ENCODE peak calls at places on chromosomes 12 and 14, in four cellular contexts. One of them, this sample, is unnamed.

GRCh38 chr12:113135178-113136127 is at the start of gene RASAL1:
- DNase-seq in heart left ventricle: no peak
- DNase-seq in A549: peak
- DNase-seq in fibroblast of lung: no peak
- DNase-seq in this sample: no peak

GRCh38 chr12:116698131-116698495 is 39.8 kb downstream of the SPRING1 start:
- DNase-seq in fibroblast of lung: no peak
- DNase-seq in heart left ventricle: no peak
- DNase-seq in A549: no peak
- DNase-seq in this sample: no peak

GRCh38 chr14:39562175-39562574 is 129.9 kb upstream of the FBXO33 start:
- DNase-seq in heart left ventricle: no peak
- DNase-seq in A549: no peak
- DNase-seq in fibroblast of lung: no peak
- DNase-seq in this sample: no peak

GRCh38 chr12:48768147-48768546 is 20.7 kb downstream of the ADCY6 start:
- DNase-seq in A549: no peak
- DNase-seq in heart left ventricle: no peak
- DNase-seq in fibroblast of lung: no peak
- DNase-seq in this sample: no peak

GRCh38 chr14:105155681-105156413 is 12.7 kb downstream of the JAG2 start:
- DNase-seq in fibroblast of lung: no peak
- DNase-seq in heart left ventricle: peak
- DNase-seq in A549: no peak
- DNase-seq in this sample: no peak

GRCh38 chr14:88422919-88423318 is 37.5 kb downstream of the SPATA7 start:
- DNase-seq in heart left ventricle: no peak
- DNase-seq in A549: no peak
- DNase-seq in fibroblast of lung: peak
- DNase-seq in this sample: peak

GRCh38 chr14:27739657-27740156 is 1026.9 kb upstream of the FOXG1 start:
- DNase-seq in heart left ventricle: no peak
- DNase-seq in A549: no peak
- DNase-seq in fibroblast of lung: no peak
- DNase-seq in this sample: no peak

GRCh38 chr12:92553389-92553788 is 149.4 kb upstream of the PLEKHG7 start:
- DNase-seq in heart left ventricle: peak
- DNase-seq in A549: no peak
- DNase-seq in fibroblast of lung: no peak
- DNase-seq in this sample: no peak

GRCh38 chr14:98858561-98858960 is 413.4 kb downstream of the BCL11B start:
- DNase-seq in fibroblast of lung: no peak
- DNase-seq in A549: no peak
- DNase-seq in heart left ventricle: no peak
- DNase-seq in this sample: no peak

GRCh38 chr12:6369916-6370575 is 5.3 kb downstream of the SCNN1A start:
- DNase-seq in heart left ventricle: no peak
- DNase-seq in fibroblast of lung: peak
- DNase-seq in A549: peak
- DNase-seq in this sample: no peak

GRCh38 chr12:133130808-133131128 is 341 bp downstream of the ZNF10 start:
- DNase-seq in fibroblast of lung: no peak
- DNase-seq in A549: no peak
- DNase-seq in heart left ventricle: peak
- DNase-seq in this sample: no peak

GRCh38 chr14:45902241-45902640 is 649.2 kb upstream of the MIS18BP1 start:
- DNase-seq in fibroblast of lung: no peak
- DNase-seq in heart left ventricle: no peak
- DNase-seq in A549: no peak
- DNase-seq in this sample: no peak

GRCh38 chr14:95196268-95196667 is 38.9 kb upstream of the DICER1 start:
- DNase-seq in heart left ventricle: no peak
- DNase-seq in fibroblast of lung: no peak
- DNase-seq in A549: peak
- DNase-seq in this sample: no peak

GRCh38 chr12:93832126-93832525 is 155.0 kb downstream of the CRADD start:
- DNase-seq in heart left ventricle: no peak
- DNase-seq in A549: no peak
- DNase-seq in fibroblast of lung: peak
- DNase-seq in this sample: no peak

GRCh38 chr12:43848786-43849185 is 12.9 kb downstream of the TMEM117 start:
- DNase-seq in A549: peak
- DNase-seq in fibroblast of lung: no peak
- DNase-seq in heart left ventricle: no peak
- DNase-seq in this sample: no peak

GRCh38 chr14:65287264-65288131 is 125.0 kb upstream of the FUT8 start:
- DNase-seq in A549: no peak
- DNase-seq in fibroblast of lung: no peak
- DNase-seq in heart left ventricle: no peak
- DNase-seq in this sample: no peak

GRCh38 chr12:130633771-130634170 is 82.3 kb downstream of the RIMBP2 start:
- DNase-seq in fibroblast of lung: no peak
- DNase-seq in A549: no peak
- DNase-seq in heart left ventricle: no peak
- DNase-seq in this sample: no peak

GRCh38 chr12:6553051-6553868 is 2.6 kb downstream of the IFFO1 start:
- DNase-seq in A549: no peak
- DNase-seq in heart left ventricle: peak
- DNase-seq in fibroblast of lung: peak
- DNase-seq in this sample: no peak

GRCh38 chr12:96140110-96140509 is 54.1 kb upstream of the ELK3 start:
- DNase-seq in heart left ventricle: no peak
- DNase-seq in fibroblast of lung: no peak
- DNase-seq in A549: no peak
- DNase-seq in this sample: peak

GRCh38 chr12:7642876-7643309 is 22.8 kb downstream of the APOBEC1 start:
- DNase-seq in A549: peak
- DNase-seq in heart left ventricle: no peak
- DNase-seq in fibroblast of lung: peak
- DNase-seq in this sample: no peak
- TF ChIP-seq CTCF in A549: peak
- TF ChIP-seq CTCF in heart left ventricle: peak
- TF ChIP-seq CTCF in fibroblast of lung: no peak
- TF ChIP-seq CTCF in this sample: peak

GRCh38 chr14:49959822-49960408 is 67.0 kb downstream of the ARF6 start:
- DNase-seq in heart left ventricle: no peak
- DNase-seq in A549: no peak
- DNase-seq in fibroblast of lung: no peak
- DNase-seq in this sample: no peak
- TF ChIP-seq CTCF in heart left ventricle: no peak
- TF ChIP-seq CTCF in A549: no peak
- TF ChIP-seq CTCF in fibroblast of lung: no peak
- TF ChIP-seq CTCF in this sample: no peak

GRCh38 chr14:73777420-73777819 is 63.2 kb upstream of the PNMA1 start:
- DNase-seq in heart left ventricle: no peak
- DNase-seq in A549: no peak
- DNase-seq in fibroblast of lung: no peak
- DNase-seq in this sample: no peak
- TF ChIP-seq CTCF in heart left ventricle: no peak
- TF ChIP-seq CTCF in A549: no peak
- TF ChIP-seq CTCF in fibroblast of lung: no peak
- TF ChIP-seq CTCF in this sample: peak

DNA sequence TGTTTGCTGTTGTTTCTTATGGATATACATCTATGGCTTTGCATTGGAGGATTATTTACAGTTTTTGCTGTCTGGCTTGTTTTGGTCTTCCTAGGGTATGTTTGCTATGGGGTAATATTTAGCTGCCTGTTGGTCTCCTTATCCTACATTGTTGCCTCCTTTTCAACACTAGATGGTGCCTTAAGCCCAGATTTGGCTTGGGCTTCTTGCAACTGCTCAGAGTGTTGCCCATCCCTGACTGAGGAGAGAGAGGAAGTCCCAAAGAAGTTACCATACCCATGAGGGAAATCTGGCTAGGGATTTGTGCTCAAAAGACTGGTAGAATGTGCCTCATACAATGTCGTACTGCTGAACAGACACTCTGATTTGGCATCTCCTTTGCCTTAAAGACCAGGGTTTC is 94.6 kb upstream of the MUCL1 start:
- DNase-seq in heart left ventricle: no peak
- DNase-seq in A549: peak
- DNase-seq in fibroblast of lung: no peak
- DNase-seq in this sample: no peak
- TF ChIP-seq CTCF in heart left ventricle: no peak
- TF ChIP-seq CTCF in A549: peak
- TF ChIP-seq CTCF in fibroblast of lung: peak
- TF ChIP-seq CTCF in this sample: peak

GRCh38 chr12:104873374-104873773 is 84.7 kb downstream of the SLC41A2 start:
- DNase-seq in fibroblast of lung: peak
- DNase-seq in heart left ventricle: no peak
- DNase-seq in A549: peak
- DNase-seq in this sample: no peak

DNA sequence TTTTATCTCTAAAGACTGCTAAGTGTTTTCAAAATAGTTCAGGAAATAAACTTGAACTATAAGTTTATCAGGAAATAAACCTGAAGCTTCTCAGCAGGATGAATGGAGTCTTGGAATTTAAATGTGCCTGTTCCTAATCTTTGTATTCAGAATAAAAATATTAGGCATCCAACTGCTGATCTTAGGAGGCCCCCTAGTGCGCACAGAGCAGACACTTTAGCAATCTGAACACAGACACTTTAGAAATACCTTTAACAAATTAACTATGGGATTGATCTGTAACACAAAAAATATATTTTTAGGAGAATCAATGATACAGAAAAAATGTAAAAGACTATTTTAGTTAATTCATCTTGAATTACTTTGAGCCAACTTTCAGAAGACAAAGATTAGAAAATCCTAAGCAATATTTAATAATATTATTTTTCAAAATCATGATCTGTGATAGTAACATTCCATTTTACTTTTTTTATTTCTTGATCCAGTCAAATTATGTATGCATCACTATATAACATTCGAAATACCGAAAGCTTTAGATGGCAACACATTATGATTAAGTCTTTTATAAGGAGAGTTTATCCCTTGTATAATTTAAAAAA is 80.9 kb downstream of the SLC41A2 start:
- DNase-seq in fibroblast of lung: peak
- DNase-seq in A549: peak
- DNase-seq in heart left ventricle: no peak
- DNase-seq in this sample: no peak
- TF ChIP-seq CTCF in fibroblast of lung: peak
- TF ChIP-seq CTCF in A549: peak
- TF ChIP-seq CTCF in heart left ventricle: peak
- TF ChIP-seq CTCF in this sample: peak

GRCh38 chr12:13002301-13003097 is 2.4 kb upstream of the HEBP1 start:
- DNase-seq in heart left ventricle: no peak
- DNase-seq in A549: no peak
- DNase-seq in fibroblast of lung: no peak
- DNase-seq in this sample: no peak

GRCh38 chr12:13000616-13000934 is 510 bp upstream of the HEBP1 start:
- DNase-seq in fibroblast of lung: no peak
- DNase-seq in A549: peak
- DNase-seq in heart left ventricle: no peak
- DNase-seq in this sample: no peak

GRCh38 chr12:13000935-13001724 is 1.1 kb upstream of the HEBP1 start:
- DNase-seq in A549: peak
- DNase-seq in fibroblast of lung: peak
- DNase-seq in heart left ventricle: peak
- DNase-seq in this sample: no peak

GRCh38 chr12:12999959-13000615 is at the start of gene HEBP1:
- DNase-seq in A549: peak
- DNase-seq in heart left ventricle: peak
- DNase-seq in fibroblast of lung: peak
- DNase-seq in this sample: no peak

GRCh38 chr12:13001725-13002040 is 1.6 kb upstream of the HEBP1 start:
- DNase-seq in fibroblast of lung: no peak
- DNase-seq in A549: no peak
- DNase-seq in heart left ventricle: no peak
- DNase-seq in this sample: no peak
- TF ChIP-seq CTCF in fibroblast of lung: no peak
- TF ChIP-seq CTCF in A549: no peak
- TF ChIP-seq CTCF in heart left ventricle: no peak
- TF ChIP-seq CTCF in this sample: no peak

This sample was measured in kidney epithelial cell.